ENCODE peak calls at places on chromosome 13, in four cellular contexts. E is AG09319, W is GOT3, R is cardiac muscle cell. U is an unnamed sample.

GRCh38 chr13:78603240-78603947 is at the start of gene POU4F1:
- DNase-seq in E (no peak), W (no peak), R (peak), U (no peak)

GRCh38 chr13:38566526-38566925 is 120.4 kb upstream of the FREM2 start:
- DNase-seq in R (no peak), W (no peak), E (no peak), U (no peak)

GRCh38 chr13:102903659-102904407 is 58.0 kb downstream of the ERCC5 start:
- DNase-seq in E (no peak), R (peak), W (no peak), U (peak)

GRCh38 chr13:50731400-50731799 is 112.1 kb downstream of the DLEU7 start:
- DNase-seq in R (no peak), W (no peak), E (peak), U (no peak)

GRCh38 chr13:75478659-75479058 is 3.3 kb downstream of the TBC1D4 start:
- DNase-seq in E (no peak), R (no peak), W (no peak), U (no peak)

GRCh38 chr13:98265669-98266551 is 88.8 kb upstream of the RNF113B start:
- DNase-seq in E (no peak), R (no peak), W (no peak), U (no peak)

GRCh38 chr13:47299316-47299715 is 402.5 kb upstream of the HTR2A start:
- DNase-seq in E (no peak), R (no peak), W (no peak), U (no peak)

GRCh38 chr13:101490400-101491015 is 38.0 kb downstream of the ITGBL1 start:
- DNase-seq in R (no peak), E (no peak), W (no peak), U (no peak)

GRCh38 chr13:39052944-39053343 is 14.7 kb downstream of the NHLRC3 start:
- DNase-seq in W (no peak), R (no peak), E (no peak), U (no peak)

GRCh38 chr13:45718063-45718462 is 15.9 kb downstream of the CBY2 start:
- DNase-seq in E (no peak), R (peak), W (no peak), U (no peak)

GRCh38 chr13:114142137-114142550 is 9.7 kb upstream of the RASA3 start:
- DNase-seq in R (no peak), W (no peak), E (no peak), U (no peak)

GRCh38 chr13:24627090-24627714 is 53.0 kb upstream of the ATP12A start:
- DNase-seq in E (no peak), W (no peak), R (peak), U (no peak)

GRCh38 chr13:34035676-34036325 is 217.9 kb downstream of the RFC3 start:
- DNase-seq in R (no peak), E (no peak), W (no peak), U (no peak)

GRCh38 chr13:79812070-79812850 is 331.3 kb downstream of the NDFIP2 start:
- DNase-seq in W (no peak), E (no peak), R (no peak), U (no peak)

GRCh38 chr13:30832845-30833332 is 73.2 kb upstream of the MEDAG start:
- DNase-seq in R (peak), E (no peak), W (no peak), U (no peak)

GRCh38 chr13:75934889-75935288 is 298.8 kb downstream of the LMO7 start:
- DNase-seq in W (no peak), E (peak), R (no peak), U (no peak)

GRCh38 chr13:80362488-80362887 is 21.6 kb upstream of the SPRY2 start:
- DNase-seq in W (no peak), R (no peak), E (no peak), U (no peak)

GRCh38 chr13:36345438-36346221 is 564 bp downstream of the SPART start:
- DNase-seq in E (peak), R (peak), W (peak), U (no peak)

GRCh38 chr13:23547000-23547590 is 23.1 kb upstream of the TNFRSF19 start:
- DNase-seq in R (no peak), E (no peak), W (no peak), U (no peak)

GRCh38 chr13:24228852-24229458 is 68.4 kb downstream of the SPATA13 start:
- DNase-seq in W (no peak), E (peak), R (peak), U (no peak)

GRCh38 chr13:112113355-112113754 is 46.4 kb downstream of the SOX1 start:
- DNase-seq in R (no peak), E (no peak), W (no peak), U (no peak)

GRCh38 chr13:19596960-19597361 is 35.6 kb upstream of the TPTE2 start:
- DNase-seq in R (no peak), W (no peak), E (no peak), U (no peak)

GRCh38 chr13:43159007-43159406 is 135.6 kb downstream of the DNAJC15 start:
- DNase-seq in W (no peak), E (peak), R (no peak), U (no peak)

GRCh38 chr13:30607908-30608307 is 9.8 kb upstream of the USPL1 start:
- DNase-seq in R (no peak), W (no peak), E (no peak), U (no peak)

GRCh38 chr13:54337526-54337925 is 1308.9 kb downstream of the OLFM4 start:
- DNase-seq in W (no peak), R (no peak), E (no peak), U (no peak)

GRCh38 chr13:45167611-45168554 is 33.0 kb downstream of the KCTD4 start:
- DNase-seq in R (no peak), E (no peak), W (no peak), U (no peak)

GRCh38 chr13:60439201-60439600 is 42.2 kb downstream of the TDRD3 start:
- DNase-seq in W (no peak), R (no peak), E (no peak), U (no peak)

GRCh38 chr13:36728006-36728405 is 54.2 kb downstream of the SERTM1 start:
- DNase-seq in R (no peak), E (no peak), W (no peak), U (no peak)

GRCh38 chr13:33953203-33953602 is 135.3 kb downstream of the RFC3 start:
- DNase-seq in E (peak), R (no peak), W (no peak), U (no peak)

U was measured in cerebellar nuclear complex.